ENCODE peak calls at places on chromosomes 13 and 19, in nine cellular contexts. R is NCI-H1105 treated with DMSO at 0.1 percent for 48 hours, F is DMS79 treated with DMSO at 0.1 percent for 48 hours, H is memory B cell, E is nucleus accumbens, A is T-helper 17 cell, L is SK-N-SH, Z is chondrocyte, D is iPS-NIHi11. T is an unnamed sample.

GRCh38 chr19:11421607-11422098 is 2.5 kb upstream of the RGL3 start:
- DNase-seq in R (peak), F (no peak), H (peak), E (no peak), A (no peak), L (peak), Z (no peak), D (peak), T (no peak)

GRCh38 chr19:3608079-3608641 is 1.5 kb upstream of the TBXA2R start:
- DNase-seq in R (no peak), F (no peak), H (no peak), E (no peak), A (no peak), L (no peak), Z (no peak), D (no peak), T (no peak)

GRCh38 chr13:29434217-29434940 is 161.1 kb downstream of the SLC7A1 start:
- DNase-seq in R (no peak), F (no peak), H (peak), E (no peak), A (no peak), L (peak), Z (no peak), D (no peak), T (no peak)

GRCh38 chr13:85828094-85828684 is 29.0 kb upstream of the SLITRK6 start:
- DNase-seq in R (peak), F (no peak), H (no peak), E (no peak), A (no peak), L (peak), Z (no peak), D (peak), T (no peak)

GRCh38 chr13:48161530-48162179 is 66.8 kb upstream of the MED4 start:
- DNase-seq in R (no peak), F (no peak), H (no peak), E (peak), A (no peak), L (no peak), Z (no peak), D (no peak), T (no peak)

GRCh38 chr13:33794576-33794975 is 23.4 kb upstream of the RFC3 start:
- DNase-seq in R (no peak), F (no peak), H (no peak), E (no peak), A (no peak), L (no peak), Z (no peak), D (no peak), T (no peak)

GRCh38 chr19:49427855-49428546 is 2.8 kb downstream of the GFY start:
- DNase-seq in R (no peak), F (peak), H (no peak), E (no peak), A (no peak), L (peak), Z (no peak), D (peak), T (no peak)

GRCh38 chr19:31353826-31354225 is 4.6 kb upstream of the TSHZ3 start:
- DNase-seq in R (no peak), F (no peak), H (no peak), E (no peak), A (no peak), L (no peak), Z (no peak), D (no peak), T (no peak)

GRCh38 chr19:54189668-54190502 is 505 bp upstream of the MBOAT7 start:
- DNase-seq in R (peak), F (peak), H (peak), E (peak), A (peak), L (peak), Z (peak), D (peak), T (peak)

GRCh38 chr19:6551607-6552450 is 21.0 kb downstream of the TNFSF9 start:
- DNase-seq in R (no peak), F (no peak), H (peak), E (no peak), A (peak), L (peak), Z (no peak), D (peak), T (no peak)

GRCh38 chr19:51511353-51511752 is 9.8 kb upstream of the SIGLEC12 start:
- DNase-seq in R (no peak), F (no peak), H (no peak), E (no peak), A (no peak), L (peak), Z (no peak), D (peak), T (no peak)

GRCh38 chr19:38417544-38418506 is 8.2 kb downstream of the RASGRP4 start:
- DNase-seq in R (peak), F (peak), H (peak), E (no peak), A (no peak), L (no peak), Z (no peak), D (peak), T (no peak)

GRCh38 chr13:43305416-43305815 is 282.0 kb downstream of the DNAJC15 start:
- DNase-seq in R (no peak), F (no peak), H (no peak), E (no peak), A (no peak), L (no peak), Z (no peak), D (no peak), T (no peak)

GRCh38 chr19:44254496-44254895 is 5.2 kb upstream of the ZNF233 start:
- DNase-seq in R (no peak), F (no peak), H (no peak), E (no peak), A (no peak), L (no peak), Z (no peak), D (no peak), T (no peak)

GRCh38 chr19:15118789-15119494 is 11.7 kb downstream of the SYDE1 start:
- DNase-seq in R (no peak), F (no peak), H (no peak), E (no peak), A (no peak), L (no peak), Z (peak), D (no peak), T (no peak)

GRCh38 chr19:58007285-58007684 is 4.7 kb upstream of the ZNF606 start:
- DNase-seq in R (no peak), F (no peak), H (no peak), E (no peak), A (no peak), L (no peak), Z (no peak), D (no peak), T (no peak)

GRCh38 chr19:46100344-46100743 is 24.1 kb downstream of the IGFL3 start:
- DNase-seq in R (no peak), F (no peak), H (no peak), E (no peak), A (no peak), L (no peak), Z (no peak), D (no peak), T (no peak)

GRCh38 chr13:80235559-80236296 is 105.2 kb downstream of the SPRY2 start:
- DNase-seq in R (peak), F (no peak), H (no peak), E (peak), A (no peak), L (no peak), Z (no peak), D (no peak), T (no peak)

GRCh38 chr19:3073159-3073563 is 10.9 kb upstream of the TLE5 start:
- DNase-seq in R (peak), F (no peak), H (no peak), E (no peak), A (no peak), L (peak), Z (no peak), D (peak), T (no peak)

GRCh38 chr19:42111384-42111783 is 20.9 kb downstream of the POU2F2 start:
- DNase-seq in R (no peak), F (no peak), H (no peak), E (no peak), A (no peak), L (no peak), Z (no peak), D (no peak), T (no peak)

GRCh38 chr13:81686877-81687276 is 1346.0 kb upstream of the SPRY2 start:
- DNase-seq in R (peak), F (no peak), H (no peak), E (no peak), A (no peak), L (peak), Z (no peak), D (no peak), T (no peak)

GRCh38 chr13:51644649-51645048 is 60.4 kb downstream of the WDFY2 start:
- DNase-seq in R (no peak), F (no peak), H (peak), E (no peak), A (no peak), L (no peak), Z (no peak), D (no peak), T (no peak)

GRCh38 chr13:77177646-77178045 is 149.2 kb downstream of the MYCBP2 start:
- DNase-seq in R (no peak), F (no peak), H (no peak), E (no peak), A (no peak), L (no peak), Z (no peak), D (no peak), T (no peak)

GRCh38 chr13:30346159-30346788 is 38.9 kb upstream of the KATNAL1 start:
- DNase-seq in R (no peak), F (no peak), H (peak), E (no peak), A (no peak), L (no peak), Z (no peak), D (no peak), T (no peak)

GRCh38 chr19:45568732-45569131 is 15.9 kb downstream of the OPA3 start:
- DNase-seq in R (no peak), F (no peak), H (no peak), E (no peak), A (no peak), L (no peak), Z (no peak), D (no peak), T (no peak)

GRCh38 chr13:48542581-48543341 is 9.9 kb upstream of the RCBTB2 start:
- DNase-seq in R (peak), F (peak), H (no peak), E (no peak), A (no peak), L (no peak), Z (no peak), D (peak), T (peak)

GRCh38 chr13:29583073-29583785 is 12.3 kb downstream of the SLC7A1 start:
- DNase-seq in R (no peak), F (no peak), H (no peak), E (no peak), A (no peak), L (no peak), Z (no peak), D (no peak), T (no peak)

GRCh38 chr13:63190219-63190618 is 1774.6 kb upstream of the PCDH20 start:
- DNase-seq in R (peak), F (no peak), H (no peak), E (no peak), A (no peak), L (peak), Z (no peak), D (no peak), T (no peak)